ENCODE peak calls at places on chromosomes 13 and 19, in eight cellular contexts. W, F, H, K, C, O, U and E are unnamed samples.

GRCh38 chr19:18438331-18439024 is 545 bp upstream of the ISYNA1 start:
- DNase-seq in W (no peak), F (no peak), H (peak; percentile 81), K (peak; percentile 44), C (no peak), O (no peak), U (no peak), E (no peak)

GRCh38 chr19:45164577-45165335 is 4.0 kb upstream of the NKPD1 start:
- DNase-seq in W (peak; percentile 74), F (no peak), H (peak; percentile 81), K (peak; percentile 41), C (peak; percentile 47), O (peak; percentile 44), U (peak; percentile 49), E (peak; percentile 45)

GRCh38 chr13:89959074-89959473 is 1388.4 kb upstream of the MIR17HG start:
- DNase-seq in W (no peak), F (no peak), H (no peak), K (no peak), C (no peak), O (no peak), U (no peak), E (no peak)

GRCh38 chr13:72062566-72062965 is 195.6 kb upstream of the DACH1 start:
- DNase-seq in W (no peak), F (no peak), H (peak; percentile 1), K (no peak), C (no peak), O (no peak), U (no peak), E (no peak)

GRCh38 chr13:84126671-84127171 is 244.4 kb upstream of the SLITRK1 start:
- DNase-seq in W (no peak), F (no peak), H (no peak), K (no peak), C (no peak), O (no peak), U (no peak), E (no peak)

GRCh38 chr19:37925212-37925611 is 18.2 kb downstream of the SIPA1L3 start:
- DNase-seq in W (no peak), F (no peak), H (no peak), K (no peak), C (no peak), O (no peak), U (no peak), E (no peak)

GRCh38 chr13:109332501-109333499 is 453.6 kb downstream of the IRS2 start:
- DNase-seq in W (peak; percentile 72), F (no peak), H (no peak), K (no peak), C (no peak), O (no peak), U (no peak), E (no peak)

GRCh38 chr19:55440411-55441105 is 2.5 kb downstream of the SHISA7 start:
- DNase-seq in W (no peak), F (no peak), H (no peak), K (no peak), C (no peak), O (no peak), U (no peak), E (no peak)

GRCh38 chr13:112159575-112160547 is 92.9 kb downstream of the SOX1 start:
- DNase-seq in W (no peak), F (no peak), H (no peak), K (peak; percentile 42), C (no peak), O (no peak), U (no peak), E (no peak)